ENCODE peak calls at places on chromosome 18, in four cellular contexts. P, A, W and D are unnamed samples.

GRCh38 chr18:34730774-34731173 is 20.7 kb downstream of the DTNA start:
- DNase-seq in P (no peak), A (no peak), W (no peak), D (no peak)

GRCh38 chr18:44805176-44805575 is 124.5 kb downstream of the SETBP1 start:
- DNase-seq in P (no peak), A (no peak), W (no peak), D (no peak)

GRCh38 chr18:23412351-23412964 is 40.6 kb upstream of the RIOK3 start:
- DNase-seq in P (no peak), A (no peak), W (no peak), D (no peak)

GRCh38 chr18:37502036-37502435 is 63.6 kb downstream of the CELF4 start:
- DNase-seq in P (no peak), A (no peak), W (no peak), D (no peak)

GRCh38 chr18:74381621-74382350 is 66.1 kb downstream of the C18orf63 start:
- DNase-seq in P (no peak), A (no peak), W (no peak), D (no peak)

GRCh38 chr18:8422391-8422790 is 186.8 kb upstream of the RAB12 start:
- DNase-seq in P (no peak), A (no peak), W (no peak), D (no peak)

GRCh38 chr18:56747857-56748256 is 96.7 kb downstream of the WDR7 start:
- DNase-seq in P (no peak), A (no peak), W (no peak), D (no peak)

GRCh38 chr18:49621301-49621700 is 59.4 kb downstream of the LIPG start:
- DNase-seq in P (no peak), A (no peak), W (no peak), D (no peak)

GRCh38 chr18:76351961-76352581 is 143.0 kb downstream of the ZNF516 start:
- DNase-seq in P (no peak), A (no peak), W (no peak), D (no peak)

GRCh38 chr18:47490882-47491281 is 239.4 kb upstream of the SKOR2 start:
- DNase-seq in P (no peak), A (no peak), W (no peak), D (no peak)

GRCh38 chr18:78779996-78780718 is 199.5 kb upstream of the SALL3 start:
- DNase-seq in P (no peak), A (no peak), W (no peak), D (peak)

GRCh38 chr18:10100236-10100635 is 186.4 kb downstream of the VAPA start:
- DNase-seq in P (no peak), A (no peak), W (no peak), D (no peak)

GRCh38 chr18:72107647-72108046 is 436.5 kb downstream of the CBLN2 start:
- DNase-seq in P (no peak), A (no peak), W (no peak), D (no peak)

GRCh38 chr18:55997156-55997561 is 409.2 kb upstream of the TCF4 start:
- DNase-seq in P (no peak), A (no peak), W (no peak), D (no peak)

GRCh38 chr18:43870626-43871025 is 593.3 kb upstream of the SYT4 start:
- DNase-seq in P (no peak), A (no peak), W (no peak), D (no peak)

GRCh38 chr18:10927980-10928605 is 221.3 kb downstream of the PIEZO2 start:
- DNase-seq in P (no peak), A (no peak), W (no peak), D (no peak)

GRCh38 chr18:7847988-7848387 is 280.9 kb downstream of the PTPRM start:
- DNase-seq in P (no peak), A (no peak), W (no peak), D (no peak)